ENCODE peak calls at places on chromosomes 4 and X, in ten cellular contexts. J is NCI-H1417, E is aorta, L is heart right ventricle, G is dermis microvascular lymphatic vessel endothelial cell, W is head of caudate nucleus, K is stomach, Z is HTR-8/SVneo, M is endothelial cell, F is NCI-H524. P is an unnamed sample.

GRCh38 chr4:141247430-141247780 is 26.7 kb downstream of the ZNF330 start:
- DNase-seq in J (no peak), E (no peak), L (no peak), G (no peak), W (no peak), K (no peak), Z (no peak), M (no peak), F (no peak), P (no peak)

GRCh38 chr4:43224591-43224990 is 332.1 kb downstream of the GRXCR1 start:
- DNase-seq in J (no peak), E (no peak), L (no peak), G (no peak), W (no peak), K (no peak), Z (no peak), M (no peak), F (no peak), P (no peak)

GRCh38 chrX:74779175-74779574 is 146.1 kb downstream of the NEXMIF start:
- DNase-seq in J (no peak), E (no peak), L (no peak), G (no peak), W (no peak), K (no peak), Z (no peak), M (no peak), F (no peak), P (no peak)

GRCh38 chrX:129731228-129731627 is 7.6 kb upstream of the XPNPEP2 start:
- DNase-seq in J (no peak), E (no peak), L (no peak), G (no peak), W (no peak), K (no peak), Z (no peak), M (no peak), F (no peak), P (no peak)

GRCh38 chr4:128427832-128428366 is 140.3 kb upstream of the PGRMC2 start:
- DNase-seq in J (peak), E (no peak), L (no peak), G (peak), W (no peak), K (peak), Z (peak), M (no peak), F (peak), P (peak)

GRCh38 chr4:182144621-182145359 is 98.4 kb upstream of the TENM3 start:
- DNase-seq in J (peak), E (no peak), L (no peak), G (peak), W (no peak), K (no peak), Z (no peak), M (peak), F (peak), P (no peak)

GRCh38 chr4:172996571-172997216 is 171.9 kb upstream of the GALNT7 start:
- DNase-seq in J (no peak), E (no peak), L (no peak), G (peak), W (no peak), K (no peak), Z (peak), M (no peak), F (no peak), P (peak)

GRCh38 chrX:47958943-47959342 is 44.8 kb downstream of the ZNF182 start:
- DNase-seq in J (no peak), E (no peak), L (no peak), G (peak), W (no peak), K (no peak), Z (peak), M (no peak), F (peak), P (peak)

GRCh38 chr4:111066447-111066846 is 443.6 kb upstream of the PITX2 start:
- DNase-seq in J (no peak), E (no peak), L (no peak), G (no peak), W (no peak), K (no peak), Z (no peak), M (no peak), F (no peak), P (no peak)

GRCh38 chrX:133726642-133727041 is 258.8 kb downstream of the GPC3 start:
- DNase-seq in J (no peak), E (no peak), L (no peak), G (no peak), W (no peak), K (no peak), Z (no peak), M (no peak), F (no peak), P (no peak)

GRCh38 chrX:37509349-37509748 is 62.1 kb upstream of the LANCL3 start:
- DNase-seq in J (no peak), E (no peak), L (no peak), G (peak), W (no peak), K (no peak), Z (no peak), M (peak), F (peak), P (peak)

GRCh38 chr4:34422472-34422871 is 1821.8 kb downstream of the ARAP2 start:
- DNase-seq in J (no peak), E (no peak), L (no peak), G (no peak), W (no peak), K (no peak), Z (peak), M (no peak), F (peak), P (no peak)

GRCh38 chrX:80879143-80879542 is 69.5 kb upstream of the BRWD3 start:
- DNase-seq in J (no peak), E (no peak), L (no peak), G (no peak), W (no peak), K (peak), Z (no peak), M (no peak), F (peak), P (no peak)

GRCh38 chr4:113368056-113368455 is 318.6 kb downstream of the ANK2 start:
- DNase-seq in J (no peak), E (no peak), L (no peak), G (no peak), W (no peak), K (no peak), Z (no peak), M (no peak), F (no peak), P (no peak)

GRCh38 chrX:97158270-97158669 is 274.6 kb downstream of the RPA4 start:
- DNase-seq in J (no peak), E (no peak), L (no peak), G (no peak), W (no peak), K (no peak), Z (no peak), M (no peak), F (no peak), P (no peak)

GRCh38 chr4:40168070-40168469 is 28.8 kb upstream of the RHOH start:
- DNase-seq in J (no peak), E (no peak), L (no peak), G (no peak), W (no peak), K (no peak), Z (no peak), M (no peak), F (no peak), P (no peak)

GRCh38 chrX:100700809-100701208 is 31.1 kb downstream of the SYTL4 start:
- DNase-seq in J (no peak), E (no peak), L (no peak), G (no peak), W (no peak), K (no peak), Z (no peak), M (no peak), F (peak), P (no peak)

GRCh38 chrX:39416547-39417262 is 615.4 kb downstream of the MID1IP1 start:
- DNase-seq in J (no peak), E (no peak), L (no peak), G (no peak), W (no peak), K (no peak), Z (no peak), M (no peak), F (peak), P (no peak)

P was measured in erythroblast.